ENCODE peak calls at places on chromosomes 2 and 18, in five cellular contexts. One of them, this sample, is unnamed.

GRCh38 chr2:11491348-11491930 is 25.5 kb upstream of the E2F6 start:
- DNase-seq in astrocyte: no peak
- DNase-seq in HFFc6: no peak
- DNase-seq in GM20000: no peak
- DNase-seq in AG10803: no peak
- DNase-seq in this sample: peak

GRCh38 chr2:160209457-160209856 is 9.4 kb upstream of the ITGB6 start:
- DNase-seq in astrocyte: peak
- DNase-seq in HFFc6: peak
- DNase-seq in GM20000: no peak
- DNase-seq in AG10803: peak
- DNase-seq in this sample: no peak

GRCh38 chr2:238947920-238948710 is 100.2 kb downstream of the TWIST2 start:
- DNase-seq in astrocyte: peak
- DNase-seq in HFFc6: peak
- DNase-seq in GM20000: no peak
- DNase-seq in AG10803: peak
- DNase-seq in this sample: no peak

GRCh38 chr2:141824790-141825189 is 306.0 kb downstream of the LRP1B start:
- DNase-seq in astrocyte: no peak
- DNase-seq in HFFc6: no peak
- DNase-seq in GM20000: no peak
- DNase-seq in AG10803: no peak
- DNase-seq in this sample: no peak

GRCh38 chr2:136013286-136013685 is 27.9 kb upstream of the DARS1 start:
- DNase-seq in astrocyte: no peak
- DNase-seq in HFFc6: no peak
- DNase-seq in GM20000: no peak
- DNase-seq in AG10803: no peak
- DNase-seq in this sample: no peak

GRCh38 chr18:50203801-50204604 is 9.1 kb upstream of the MYO5B start:
- DNase-seq in astrocyte: peak
- DNase-seq in HFFc6: no peak
- DNase-seq in GM20000: peak
- DNase-seq in AG10803: peak
- DNase-seq in this sample: no peak

GRCh38 chr2:20343128-20343527 is 7.5 kb downstream of the PUM2 start:
- DNase-seq in astrocyte: peak
- DNase-seq in HFFc6: no peak
- DNase-seq in GM20000: no peak
- DNase-seq in AG10803: no peak
- DNase-seq in this sample: no peak

GRCh38 chr2:36407403-36407802 is 51.8 kb downstream of the CRIM1 start:
- DNase-seq in astrocyte: no peak
- DNase-seq in HFFc6: no peak
- DNase-seq in GM20000: no peak
- DNase-seq in AG10803: no peak
- DNase-seq in this sample: no peak

GRCh38 chr2:215782271-215782670 is 231.1 kb downstream of the MREG start:
- DNase-seq in astrocyte: no peak
- DNase-seq in HFFc6: no peak
- DNase-seq in GM20000: no peak
- DNase-seq in AG10803: no peak
- DNase-seq in this sample: no peak

GRCh38 chr2:207202645-207203044 is 36.9 kb upstream of the KLF7 start:
- DNase-seq in astrocyte: peak
- DNase-seq in HFFc6: peak
- DNase-seq in GM20000: no peak
- DNase-seq in AG10803: peak
- DNase-seq in this sample: no peak

GRCh38 chr2:198638579-198638978 is 819.2 kb downstream of the SATB2 start:
- DNase-seq in astrocyte: no peak
- DNase-seq in HFFc6: no peak
- DNase-seq in GM20000: no peak
- DNase-seq in AG10803: peak
- DNase-seq in this sample: no peak

DNA sequence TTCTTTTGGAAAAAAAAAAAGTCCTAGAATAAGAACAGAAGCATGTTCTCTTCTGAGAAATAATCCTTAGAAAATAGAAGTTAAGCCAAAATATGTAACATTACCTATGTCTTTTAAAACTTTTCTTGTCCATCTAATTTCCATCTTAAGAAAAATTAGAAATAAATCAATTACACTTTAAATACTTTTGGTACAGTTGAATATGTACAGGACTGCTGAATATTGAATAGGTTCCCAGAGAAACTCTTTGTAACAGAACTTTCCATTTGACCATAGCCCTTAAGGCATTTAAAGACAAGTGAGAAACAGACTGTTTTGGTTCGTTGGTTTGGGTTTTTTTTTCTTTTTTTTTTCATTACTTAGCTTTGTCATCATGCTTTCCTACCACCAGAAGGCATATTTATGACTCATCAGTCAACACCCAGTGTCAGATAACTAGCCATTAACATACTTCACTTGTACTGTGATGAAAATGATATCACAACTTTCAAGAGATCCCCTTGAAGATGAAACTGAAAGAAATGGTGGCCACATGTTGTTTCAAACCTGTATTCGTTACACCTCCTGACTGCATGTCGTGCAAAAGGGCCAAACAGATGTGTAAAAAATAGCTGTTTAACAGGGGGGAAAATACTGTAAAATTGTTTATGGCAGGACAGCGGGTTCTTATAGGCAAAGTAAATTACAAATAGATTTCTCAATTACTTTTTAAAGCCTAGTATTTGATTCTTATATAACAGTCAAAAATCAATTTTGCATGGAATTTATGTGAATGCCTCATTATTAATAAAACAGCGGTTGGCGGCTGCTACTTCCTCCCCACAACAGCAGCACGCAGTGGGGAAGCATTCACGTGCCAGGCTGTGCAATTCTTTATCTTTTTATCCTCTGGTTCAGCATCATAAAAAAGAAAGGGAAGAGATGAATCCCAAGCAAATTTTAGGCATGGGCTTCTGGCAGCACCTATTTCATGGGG is 280.7 kb upstream of the HNRNPA3 start:
- DNase-seq in astrocyte: no peak
- DNase-seq in HFFc6: peak
- DNase-seq in GM20000: peak
- DNase-seq in AG10803: peak
- DNase-seq in this sample: no peak
- TF ChIP-seq CTCF in astrocyte: no peak
- TF ChIP-seq CTCF in HFFc6: no peak
- TF ChIP-seq CTCF in GM20000: no peak
- TF ChIP-seq CTCF in AG10803: no peak
- TF ChIP-seq CTCF in this sample: no peak

GRCh38 chr2:190179754-190180312 is 117.3 kb upstream of the MSTN start:
- DNase-seq in astrocyte: no peak
- DNase-seq in HFFc6: no peak
- DNase-seq in GM20000: peak
- DNase-seq in AG10803: no peak
- DNase-seq in this sample: no peak
- TF ChIP-seq CTCF in astrocyte: no peak
- TF ChIP-seq CTCF in HFFc6: no peak
- TF ChIP-seq CTCF in GM20000: no peak
- TF ChIP-seq CTCF in AG10803: no peak
- TF ChIP-seq CTCF in this sample: no peak

GRCh38 chr2:5915926-5916325 is 223.7 kb downstream of the SOX11 start:
- DNase-seq in astrocyte: peak
- DNase-seq in HFFc6: no peak
- DNase-seq in GM20000: peak
- DNase-seq in AG10803: peak
- DNase-seq in this sample: no peak
- TF ChIP-seq CTCF in astrocyte: peak
- TF ChIP-seq CTCF in HFFc6: no peak
- TF ChIP-seq CTCF in GM20000: peak
- TF ChIP-seq CTCF in AG10803: peak
- TF ChIP-seq CTCF in this sample: peak

GRCh38 chr2:73069041-73069854 is 2.3 kb downstream of the SFXN5 start:
- DNase-seq in astrocyte: peak
- DNase-seq in HFFc6: no peak
- DNase-seq in GM20000: no peak
- DNase-seq in AG10803: no peak
- DNase-seq in this sample: no peak

GRCh38 chr2:73072416-73072815 is 904 bp upstream of the SFXN5 start:
- DNase-seq in astrocyte: no peak
- DNase-seq in HFFc6: no peak
- DNase-seq in GM20000: no peak
- DNase-seq in AG10803: no peak
- DNase-seq in this sample: no peak

GRCh38 chr2:73069855-73070650 is 1.5 kb downstream of the SFXN5 start:
- DNase-seq in astrocyte: peak
- DNase-seq in HFFc6: no peak
- DNase-seq in GM20000: peak
- DNase-seq in AG10803: no peak
- DNase-seq in this sample: no peak

GRCh38 chr2:73071452-73072399 is at the start of gene SFXN5:
- DNase-seq in astrocyte: peak
- DNase-seq in HFFc6: peak
- DNase-seq in GM20000: peak
- DNase-seq in AG10803: peak
- DNase-seq in this sample: peak

GRCh38 chr2:73070651-73071451 is 661 bp downstream of the SFXN5 start:
- DNase-seq in astrocyte: peak
- DNase-seq in HFFc6: peak
- DNase-seq in GM20000: peak
- DNase-seq in AG10803: peak
- DNase-seq in this sample: peak
- TF ChIP-seq CTCF in astrocyte: no peak
- TF ChIP-seq CTCF in HFFc6: no peak
- TF ChIP-seq CTCF in GM20000: no peak
- TF ChIP-seq CTCF in AG10803: no peak
- TF ChIP-seq CTCF in this sample: no peak

GRCh38 chr2:42901076-42901645 is 108.8 kb upstream of the HAAO start:
- DNase-seq in astrocyte: peak
- DNase-seq in HFFc6: peak
- DNase-seq in GM20000: no peak
- DNase-seq in AG10803: peak
- DNase-seq in this sample: no peak
- TF ChIP-seq CTCF in astrocyte: no peak
- TF ChIP-seq CTCF in HFFc6: no peak
- TF ChIP-seq CTCF in GM20000: no peak
- TF ChIP-seq CTCF in AG10803: no peak
- TF ChIP-seq CTCF in this sample: no peak

GRCh38 chr2:227183657-227184367 is 19.4 kb downstream of the COL4A3 start:
- DNase-seq in astrocyte: peak
- DNase-seq in HFFc6: peak
- DNase-seq in GM20000: no peak
- DNase-seq in AG10803: no peak
- DNase-seq in this sample: no peak
- TF ChIP-seq CTCF in astrocyte: no peak
- TF ChIP-seq CTCF in HFFc6: no peak
- TF ChIP-seq CTCF in GM20000: no peak
- TF ChIP-seq CTCF in AG10803: no peak
- TF ChIP-seq CTCF in this sample: no peak

This sample was measured in type B pancreatic cell.